ENCODE peak calls at places on chromosomes 4 and X, in five cellular contexts. T is left lung, R is foreskin fibroblast, F is OCI-LY7, M is GM23338. C is an unnamed sample.

GRCh38 chr4:70452946-70453345 is 19.1 kb upstream of the MUC7 start:
- DNase-seq in F (no peak), T (no peak), R (no peak), M (no peak), C (no peak)

GRCh38 chr4:167688660-167689142 is 403.6 kb upstream of the ANXA10 start:
- DNase-seq in T (no peak), R (no peak), F (no peak), M (no peak), C (no peak)

GRCh38 chr4:174387721-174388120 is 104.0 kb downstream of the CEP44 start:
- DNase-seq in F (no peak), R (no peak), T (no peak), M (no peak), C (no peak)

GRCh38 chrX:5708209-5708608 is 520.5 kb downstream of the NLGN4X start:
- DNase-seq in M (no peak), F (no peak), T (no peak), R (no peak), C (no peak)

GRCh38 chrX:47093248-47093647 is 15.0 kb downstream of the RGN start:
- DNase-seq in R (no peak), F (peak), T (no peak), M (peak), C (no peak)

GRCh38 chr4:33369366-33369899 is 2649.3 kb downstream of the PCDH7 start:
- DNase-seq in M (no peak), F (no peak), T (no peak), R (peak), C (no peak)

GRCh38 chrX:54045563-54046228 is 1.4 kb upstream of the PHF8 start:
- DNase-seq in T (no peak), R (no peak), M (no peak), F (no peak), C (no peak)

GRCh38 chr4:24928708-24929107 is 15.9 kb upstream of the CCDC149 start:
- DNase-seq in T (no peak), F (no peak), M (no peak), R (no peak), C (no peak)

GRCh38 chr4:129358571-129358970 is 262.6 kb downstream of the C4orf33 start:
- DNase-seq in M (no peak), F (no peak), R (peak), T (no peak), C (no peak)

GRCh38 chr4:7831330-7831729 is 108.3 kb downstream of the AFAP1 start:
- DNase-seq in T (no peak), R (peak), M (no peak), F (no peak), C (no peak)

GRCh38 chrX:147838465-147839131 is 73.1 kb upstream of the FMR1 start:
- DNase-seq in M (peak), R (no peak), F (peak), T (no peak), C (no peak)

GRCh38 chr4:152807294-152807829 is 27.6 kb downstream of the ARFIP1 start:
- DNase-seq in M (no peak), F (no peak), R (peak), T (no peak), C (no peak)

GRCh38 chr4:10521386-10521785 is 64.2 kb upstream of the ZNF518B start:
- DNase-seq in T (no peak), F (no peak), R (no peak), M (no peak), C (no peak)

GRCh38 chrX:20498851-20499635 is 232.3 kb upstream of the RPS6KA3 start:
- DNase-seq in M (no peak), F (no peak), R (peak), T (no peak), C (no peak)

GRCh38 chr4:5757091-5757490 is 46.1 kb downstream of the EVC start:
- DNase-seq in T (no peak), R (no peak), M (no peak), F (no peak), C (peak)

GRCh38 chrX:20248592-20249192 is 18.0 kb downstream of the RPS6KA3 start:
- DNase-seq in F (peak), R (no peak), T (no peak), M (no peak), C (no peak)

GRCh38 chr4:53505947-53506346 is 85.3 kb downstream of the LNX1 start:
- DNase-seq in R (peak), T (no peak), F (no peak), M (peak), C (no peak)

GRCh38 chr4:60657041-60657440 is 543.1 kb upstream of the ADGRL3 start:
- DNase-seq in R (peak), F (no peak), T (no peak), M (no peak), C (no peak)

GRCh38 chr4:14877246-14878220 is 124.7 kb upstream of the CPEB2 start:
- DNase-seq in R (no peak), M (no peak), T (no peak), F (peak), C (no peak)

GRCh38 chr4:79250887-79251286 is 75.0 kb downstream of the NAA11 start:
- DNase-seq in F (no peak), M (no peak), R (no peak), T (no peak), C (no peak)

GRCh38 chrX:16205840-16206239 is 38.6 kb downstream of the MAGEB17 start:
- DNase-seq in T (no peak), F (no peak), R (no peak), M (no peak), C (no peak)

GRCh38 chr4:46329118-46329976 is 60.6 kb downstream of the GABRA2 start:
- DNase-seq in R (no peak), F (peak), T (no peak), M (peak), C (no peak)

GRCh38 chr4:84814100-84814750 is 152.3 kb downstream of the WDFY3 start:
- DNase-seq in T (no peak), M (no peak), R (peak), F (no peak), C (no peak)

GRCh38 chrX:130304587-130305368 is 34.9 kb upstream of the SLC25A14 start:
- DNase-seq in M (peak), R (no peak), T (no peak), F (peak), C (no peak)

GRCh38 chrX:1248381-1249061 is 20.1 kb upstream of the CSF2RA start:
- DNase-seq in T (no peak), R (no peak), M (peak), F (no peak), C (no peak)

GRCh38 chr4:30471861-30472260 is 248.3 kb upstream of the PCDH7 start:
- DNase-seq in T (no peak), F (no peak), R (no peak), M (no peak), C (no peak)

DNA sequence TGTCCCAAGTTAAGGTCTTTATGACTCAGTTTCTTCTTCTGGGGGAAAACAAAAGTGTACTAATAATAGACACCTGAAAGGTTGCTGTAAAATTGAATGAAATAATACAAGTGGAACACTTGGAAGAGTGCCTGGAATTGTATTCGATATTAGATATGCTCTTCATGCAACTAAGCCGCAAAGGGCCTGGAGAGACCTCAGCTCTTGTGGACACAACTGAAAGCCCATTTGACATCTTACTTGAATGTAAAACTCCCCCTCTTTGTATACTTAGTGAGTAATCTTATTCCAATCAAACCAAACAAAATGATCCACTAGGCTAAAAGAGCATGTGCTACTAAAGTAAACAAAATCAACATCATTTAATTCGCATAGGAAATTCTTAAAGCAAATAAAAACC is 516 bp upstream of the MAP9 start:
- DNase-seq in T (no peak), F (no peak), R (peak), M (no peak), C (no peak)
- H3K4me3 ChIP-seq in T (peak), F (peak), R (peak), M (no peak), C (no peak)

GRCh38 chrX:134024686-134025377 is 39.4 kb upstream of the GPC3 start:
- DNase-seq in M (no peak), T (no peak), R (no peak), F (no peak), C (no peak)

GRCh38 chrX:134023851-134024281 is 38.5 kb upstream of the GPC3 start:
- DNase-seq in T (no peak), F (no peak), M (no peak), R (no peak), C (no peak)

GRCh38 chrX:134025986-134026731 is 40.8 kb upstream of the GPC3 start:
- DNase-seq in T (no peak), F (no peak), M (peak), R (no peak), C (no peak)

GRCh38 chrX:134020910-134021309 is 35.5 kb upstream of the GPC3 start:
- DNase-seq in T (no peak), M (peak), R (no peak), F (no peak), C (no peak)

GRCh38 chrX:134026732-134027311 is 41.4 kb upstream of the GPC3 start:
- DNase-seq in R (no peak), F (no peak), M (peak), T (no peak), C (peak)
- TF ChIP-seq CTCF in R (peak), F (no peak), M (peak), T (no peak), C (no peak)

DNA sequence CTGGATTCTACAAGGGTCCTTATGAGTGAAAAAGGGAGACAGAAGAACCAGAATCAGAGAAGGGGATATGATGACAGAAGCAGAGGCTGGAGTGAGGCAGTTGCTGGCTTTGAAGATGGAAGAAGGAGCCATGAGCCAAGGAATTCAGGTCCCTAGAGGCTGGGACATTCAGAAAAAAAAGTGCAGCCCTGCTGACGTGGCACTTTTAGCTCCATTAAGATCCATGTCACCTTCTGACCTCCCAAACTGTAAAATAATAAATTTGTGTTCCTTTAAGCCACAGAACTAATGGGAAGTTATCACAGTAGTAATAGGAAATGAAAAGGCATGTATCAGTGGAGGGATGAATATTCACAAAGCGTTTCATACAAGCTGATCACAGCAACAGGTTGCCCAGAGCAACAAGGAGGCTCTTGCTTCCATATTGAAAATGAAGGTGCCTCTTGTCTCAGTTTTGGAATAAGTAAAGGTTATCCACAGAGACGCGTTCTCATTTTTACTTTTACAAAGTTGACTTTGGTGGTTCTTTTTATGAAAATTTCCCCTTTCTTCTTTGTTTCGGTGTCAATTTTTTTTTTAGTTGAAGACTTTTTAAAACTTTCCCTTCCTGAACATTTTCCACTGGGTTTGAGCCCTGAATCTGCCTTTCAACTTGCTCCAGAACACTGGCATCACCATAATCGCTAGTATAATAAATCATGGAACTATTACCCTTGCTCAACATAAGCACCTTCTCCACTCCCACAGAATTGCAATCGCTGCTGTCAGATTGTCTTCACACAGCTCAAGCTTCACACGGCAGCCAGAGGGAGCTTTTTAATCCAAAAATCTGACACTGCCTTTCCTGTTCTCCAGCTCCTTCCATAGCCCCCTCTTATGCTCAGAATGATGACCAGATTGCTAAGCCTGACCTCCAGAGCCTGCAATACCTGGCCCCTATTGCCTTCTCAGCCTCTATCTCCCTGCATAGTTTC is 127.6 kb upstream of the RBPJ start:
- DNase-seq in R (no peak), M (no peak), F (no peak), T (no peak), C (no peak)
- H3K4me3 ChIP-seq in R (no peak), M (no peak), F (no peak), T (no peak), C (no peak)

DNA sequence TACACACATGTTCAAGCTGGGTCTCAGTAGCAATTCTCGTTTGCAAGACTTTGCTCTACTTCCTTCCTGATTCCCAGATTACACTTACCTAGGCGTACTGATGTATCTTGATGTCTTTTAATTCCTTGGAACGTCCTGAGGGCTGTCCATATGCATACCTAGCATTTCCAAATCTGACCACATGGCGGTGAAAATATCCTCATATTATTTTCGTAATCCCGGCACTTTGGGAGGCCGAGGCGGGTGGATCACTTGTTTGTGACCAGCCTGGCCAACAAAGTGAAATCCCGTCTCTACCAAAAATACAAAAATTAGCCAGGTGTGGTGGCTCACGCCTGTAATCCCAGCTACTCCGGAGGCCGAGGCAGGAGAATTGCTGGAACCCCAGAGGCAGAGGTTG is 1786.3 kb upstream of the TENM3 start:
- DNase-seq in M (peak), F (no peak), R (no peak), T (no peak), C (no peak)
- TF ChIP-seq CTCF in M (peak), F (peak), R (no peak), T (no peak), C (no peak)

DNA sequence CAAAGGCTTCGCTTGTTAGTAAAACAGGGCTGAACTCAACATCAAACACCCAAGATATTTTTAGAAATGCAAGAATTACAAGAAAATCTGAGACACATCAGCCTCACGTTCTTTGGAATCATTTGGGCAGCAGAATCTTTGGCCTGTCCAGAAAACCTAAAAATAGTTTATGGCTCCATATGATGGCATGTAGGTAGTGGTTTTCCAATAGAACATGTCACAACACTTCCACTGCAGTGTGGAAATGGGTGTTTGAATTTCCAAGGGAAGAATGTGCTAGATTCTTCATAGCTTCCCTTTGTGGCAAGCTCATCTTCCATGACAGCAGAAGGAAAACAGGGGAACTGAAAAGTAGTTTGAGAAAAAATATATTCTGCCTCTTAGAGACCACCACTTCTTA is 118.8 kb downstream of the ARHGAP6 start:
- DNase-seq in T (no peak), R (no peak), F (no peak), M (no peak), C (no peak)
- H3K4me3 ChIP-seq in T (no peak), R (no peak), F (no peak), M (no peak), C (no peak)

GRCh38 chr4:26084414-26084813 is 170.4 kb downstream of the SMIM20 start:
- DNase-seq in R (no peak), M (peak), T (no peak), F (no peak), C (no peak)
- TF ChIP-seq CTCF in R (no peak), M (no peak), T (no peak), F (no peak), C (no peak)

GRCh38 chr4:98421106-98421505 is 159.9 kb downstream of the RAP1GDS1 start:
- DNase-seq in R (peak), F (no peak), T (no peak), M (no peak), C (no peak)
- H3K4me3 ChIP-seq in R (no peak), F (no peak), T (no peak), M (no peak), C (no peak)